ENCODE peak calls at places on chromosomes 7 and 10, in seven cellular contexts. A, Z, P, H, G, W and R are unnamed samples.

GRCh38 chr7:128909605-128910568 is 622 bp downstream of the KCP start:
- DNase-seq in Z (peak; percentile 64), H (no peak), A (peak; percentile 42), P (peak; percentile 74), G (no peak), W (peak; percentile 74), R (no peak)

GRCh38 chr10:132281915-132282666 is 25.7 kb downstream of the STK32C start:
- DNase-seq in H (no peak), P (peak; percentile 32), G (no peak), W (peak; percentile 59), A (no peak), Z (peak; percentile 42), R (no peak)

GRCh38 chr7:143906176-143906575 is 4.2 kb upstream of the TCAF1 start:
- DNase-seq in A (no peak), Z (no peak), P (no peak), H (no peak), G (no peak), W (no peak), R (no peak)

GRCh38 chr7:123749537-123749857 is 694 bp upstream of the WASL start:
- DNase-seq in G (no peak), P (no peak), H (peak; percentile 71), A (no peak), Z (no peak), W (no peak), R (peak; percentile 70)

GRCh38 chr7:22845221-22845844 is 22.7 kb upstream of the TOMM7 start:
- DNase-seq in H (peak; percentile 4), Z (no peak), G (no peak), A (peak; percentile 93), P (no peak), W (no peak), R (no peak)

GRCh38 chr7:73768661-73769480 is 1.2 kb downstream of the CLDN3 start:
- DNase-seq in P (peak; percentile 38), H (no peak), A (no peak), Z (peak; percentile 83), G (no peak), W (no peak), R (no peak)

GRCh38 chr10:78876449-78876848 is 192.3 kb upstream of the ZMIZ1 start:
- DNase-seq in W (no peak), P (no peak), Z (no peak), G (no peak), A (no peak), H (no peak), R (no peak)

GRCh38 chr7:31492086-31492485 is 21.8 kb upstream of the ITPRID1 start:
- DNase-seq in P (no peak), H (no peak), A (no peak), G (no peak), Z (no peak), W (no peak), R (no peak)

GRCh38 chr10:95277201-95277570 is 13.6 kb downstream of the PDLIM1 start:
- DNase-seq in W (no peak), A (no peak), Z (no peak), H (no peak), G (no peak), P (no peak), R (no peak)

GRCh38 chr7:147376152-147376551 is 1214.4 kb upstream of the C7orf33 start:
- DNase-seq in W (no peak), Z (no peak), G (no peak), A (no peak), P (no peak), H (no peak), R (no peak)

GRCh38 chr7:1096156-1097119 is 8.5 kb downstream of the GPER1 start:
- DNase-seq in G (no peak), A (peak; percentile 29), W (peak; percentile 77), Z (peak; percentile 64), P (no peak), H (no peak), R (no peak)

GRCh38 chr10:83346216-83346910 is 792.9 kb upstream of the GHITM start:
- DNase-seq in H (no peak), Z (no peak), A (peak; percentile 83), W (no peak), G (no peak), P (no peak), R (no peak)

GRCh38 chr7:130273863-130274262 is 7.2 kb downstream of the CPA2 start:
- DNase-seq in G (no peak), H (no peak), P (peak; percentile 58), A (peak; percentile 68), Z (no peak), W (no peak), R (no peak)

GRCh38 chr10:31741473-31741872 is 187.2 kb downstream of the ARHGAP12 start:
- DNase-seq in A (no peak), Z (no peak), P (no peak), W (no peak), H (no peak), G (no peak), R (no peak)

DNA sequence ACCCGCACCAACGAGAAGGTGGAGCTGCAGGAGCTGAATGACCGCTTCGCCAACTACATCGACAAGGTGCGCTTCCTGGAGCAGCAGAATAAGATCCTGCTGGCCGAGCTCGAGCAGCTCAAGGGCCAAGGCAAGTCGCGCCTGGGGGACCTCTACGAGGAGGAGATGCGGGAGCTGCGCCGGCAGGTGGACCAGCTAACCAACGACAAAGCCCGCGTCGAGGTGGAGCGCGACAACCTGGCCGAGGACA is 1.6 kb downstream of the VIM start:
- DNase-seq in Z (peak; percentile 87), H (no peak), P (peak; percentile 77), W (no peak), G (no peak), A (peak; percentile 55), R (no peak)
- H3K4me1 ChIP-seq in Z (peaks cover 21% of the 10 kb centered on the region), H (no peaks in the 10 kb centered on the region), P (peaks cover 24% of the 10 kb centered on the region), W (peaks cover 62% of the 10 kb centered on the region), G (peaks cover 73% of the 10 kb centered on the region), A (peaks cover 16% of the 10 kb centered on the region), R (peaks cover 10% of the 10 kb centered on the region)

GRCh38 chr7:93574269-93574645 is 267 bp downstream of the CALCR start:
- DNase-seq in W (no peak), A (no peak), H (no peak), Z (peak; percentile 25), G (no peak), P (peak; percentile 57), R (no peak)

GRCh38 chr7:93574646-93575554 is at the start of gene CALCR:
- DNase-seq in A (peak; percentile 2), H (no peak), Z (peak; percentile 36), P (peak; percentile 74), W (no peak), G (no peak), R (no peak)

GRCh38 chr7:93578762-93579161 is 4.2 kb upstream of the CALCR start:
- DNase-seq in G (no peak), P (no peak), Z (no peak), W (no peak), H (no peak), A (no peak), R (no peak)

DNA sequence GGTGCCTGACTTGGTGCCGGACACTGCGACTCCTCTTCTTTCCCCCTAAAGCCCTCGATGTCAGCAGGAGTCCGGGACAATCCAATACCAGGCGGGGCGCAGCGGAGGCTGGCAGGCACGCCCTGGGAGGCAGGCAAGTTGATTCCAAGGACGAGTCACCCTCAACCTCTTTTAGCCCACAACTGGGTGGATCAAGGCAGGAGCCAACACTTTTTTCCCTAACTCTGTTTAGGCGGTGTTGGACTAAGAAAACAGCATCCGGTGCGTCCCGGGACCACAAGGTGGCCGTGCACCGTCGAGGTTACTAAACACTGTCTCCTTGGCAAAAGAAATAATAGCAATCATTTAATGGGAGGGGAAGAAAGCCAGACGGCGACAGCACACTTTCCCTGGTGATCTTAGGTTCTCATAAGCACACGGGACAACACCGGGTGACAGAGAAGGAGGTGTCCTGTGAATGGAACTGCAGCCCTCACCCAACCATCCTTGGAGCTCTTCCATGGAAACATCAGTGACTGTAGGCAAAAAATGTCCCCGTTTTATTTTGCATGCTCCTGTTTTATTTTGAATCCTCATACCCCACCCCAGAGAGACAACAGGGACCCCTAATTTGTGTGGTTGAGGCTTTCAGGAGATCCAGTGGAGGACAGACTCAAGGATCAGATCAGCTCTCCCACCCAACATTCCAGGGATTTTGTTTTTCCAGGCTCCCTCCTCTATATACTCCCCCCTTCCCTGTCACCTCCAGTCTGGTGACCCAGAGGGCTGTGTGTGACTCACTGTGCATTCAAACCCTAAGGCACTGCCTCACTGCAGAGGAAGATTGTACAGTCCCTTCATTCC is 1.3 kb upstream of the CALCR start:
- DNase-seq in H (peak; percentile 56), P (peak; percentile 50), G (no peak), Z (peak; percentile 20), W (no peak), A (no peak), R (no peak)
- TF ChIP-seq CTCF in H (no peak), P (no peak), G (no peak), Z (no peak), W (no peak), A (no peak), R (no peak)

GRCh38 chr10:5556576-5556975 is 31.8 kb downstream of the CALML3 start:
- DNase-seq in A (no peak), G (peak; percentile 6), H (no peak), Z (no peak), W (peak; percentile 45), P (no peak), R (no peak)

GRCh38 chr10:5559642-5560141 is 34.9 kb downstream of the CALML3 start:
- DNase-seq in H (no peak), W (no peak), G (no peak), P (no peak), Z (no peak), A (peak; percentile 89), R (peak; percentile 68)

GRCh38 chr10:5555881-5556280 is 31.1 kb downstream of the CALML3 start:
- DNase-seq in P (no peak), H (no peak), G (no peak), A (no peak), W (peak; percentile 27), Z (no peak), R (no peak)

GRCh38 chr10:5557040-5557721 is 32.4 kb downstream of the CALML3 start:
- DNase-seq in A (no peak), H (no peak), Z (no peak), G (peak; percentile 7), P (no peak), W (peak; percentile 62), R (no peak)

GRCh38 chr10:5557799-5558771 is 33.3 kb downstream of the CALML3 start:
- DNase-seq in H (no peak), A (no peak), W (peak; percentile 70), P (peak; percentile 23), G (peak; percentile 8), Z (no peak), R (no peak)
- H3K4me1 ChIP-seq in H (no peaks in the 10 kb centered on the region), A (peaks cover 3% of the 10 kb centered on the region), W (no peaks in the 10 kb centered on the region), P (peaks cover 3% of the 10 kb centered on the region), G (peaks cover 13% of the 10 kb centered on the region), Z (no peaks in the 10 kb centered on the region), R (peaks cover 37% of the 10 kb centered on the region)

GRCh38 chr7:95997632-95998031 is 225.3 kb downstream of the DYNC1I1 start:
- DNase-seq in H (no peak), Z (no peak), G (no peak), A (no peak), W (no peak), P (no peak), R (no peak)

GRCh38 chr7:95996174-95996573 is 223.8 kb downstream of the DYNC1I1 start:
- DNase-seq in W (no peak), P (no peak), G (no peak), H (no peak), A (no peak), Z (no peak), R (no peak)

GRCh38 chr7:95996886-95997285 is 224.5 kb downstream of the DYNC1I1 start:
- DNase-seq in A (no peak), P (no peak), Z (no peak), H (no peak), G (no peak), W (no peak), R (no peak)

GRCh38 chr7:95989301-95989700 is 216.9 kb downstream of the DYNC1I1 start:
- DNase-seq in A (no peak), W (no peak), G (no peak), H (no peak), P (no peak), Z (no peak), R (no peak)

GRCh38 chr7:95993420-95993819 is 221.1 kb downstream of the DYNC1I1 start:
- DNase-seq in G (no peak), P (no peak), H (no peak), W (no peak), Z (no peak), A (no peak), R (peak; percentile 8)
- TF ChIP-seq CTCF in G (no peak), P (no peak), H (peak; percentile 28), W (no peak), Z (no peak), A (no peak), R (peak; percentile 51)